ENCODE peak calls at places on chromosome 9, in seven cellular contexts. J, V, O, I, R, W and Z are unnamed samples.

GRCh38 chr9:98795970-98796363 is 388 bp downstream of the ANKS6 start:
- DNase-seq in J (no peak), V (peak), O (no peak), I (no peak), R (no peak), W (peak), Z (peak)

GRCh38 chr9:126833710-126834345 is 26.6 kb upstream of the ZBTB34 start:
- DNase-seq in J (no peak), V (no peak), O (no peak), I (no peak), R (no peak), W (no peak), Z (no peak)

GRCh38 chr9:3288686-3289085 is 237.1 kb downstream of the RFX3 start:
- DNase-seq in J (no peak), V (no peak), O (no peak), I (no peak), R (no peak), W (no peak), Z (no peak)

GRCh38 chr9:126276056-126276728 is 50.4 kb upstream of the MVB12B start:
- DNase-seq in J (no peak), V (no peak), O (no peak), I (no peak), R (no peak), W (no peak), Z (no peak)

GRCh38 chr9:18905883-18906649 is 126.9 kb downstream of the SAXO1 start:
- DNase-seq in J (no peak), V (no peak), O (no peak), I (no peak), R (no peak), W (no peak), Z (no peak)

GRCh38 chr9:38641985-38642864 is 21.8 kb upstream of the ANKRD18A start:
- DNase-seq in J (no peak), V (no peak), O (peak), I (no peak), R (peak), W (no peak), Z (peak)

GRCh38 chr9:21543187-21543586 is 61.1 kb upstream of the IFNE start:
- DNase-seq in J (no peak), V (no peak), O (no peak), I (no peak), R (no peak), W (no peak), Z (no peak)

GRCh38 chr9:99666571-99666970 is 155.1 kb upstream of the NR4A3 start:
- DNase-seq in J (no peak), V (no peak), O (no peak), I (no peak), R (no peak), W (no peak), Z (no peak)

GRCh38 chr9:88651682-88652633 is 117.0 kb downstream of the NXNL2 start:
- DNase-seq in J (no peak), V (no peak), O (peak), I (peak), R (no peak), W (no peak), Z (peak)

GRCh38 chr9:131695366-131696162 is 44.3 kb downstream of the RAPGEF1 start:
- DNase-seq in J (no peak), V (no peak), O (no peak), I (no peak), R (no peak), W (no peak), Z (no peak)

GRCh38 chr9:131693651-131694597 is 46.0 kb downstream of the RAPGEF1 start:
- DNase-seq in J (no peak), V (no peak), O (no peak), I (no peak), R (no peak), W (no peak), Z (no peak)

GRCh38 chr9:131697097-131697496 is 42.8 kb downstream of the RAPGEF1 start:
- DNase-seq in J (no peak), V (no peak), O (no peak), I (no peak), R (peak), W (no peak), Z (no peak)

GRCh38 chr9:131697908-131698714 is 41.8 kb downstream of the RAPGEF1 start:
- DNase-seq in J (no peak), V (no peak), O (peak), I (no peak), R (no peak), W (no peak), Z (no peak)

GRCh38 chr9:131696163-131696439 is 43.8 kb downstream of the RAPGEF1 start:
- DNase-seq in J (no peak), V (no peak), O (no peak), I (no peak), R (no peak), W (no peak), Z (no peak)
- H3K27ac ChIP-seq in J (no peak), V (no peak), O (no peak), I (no peak), R (no peak), W (no peak), Z (no peak)

DNA sequence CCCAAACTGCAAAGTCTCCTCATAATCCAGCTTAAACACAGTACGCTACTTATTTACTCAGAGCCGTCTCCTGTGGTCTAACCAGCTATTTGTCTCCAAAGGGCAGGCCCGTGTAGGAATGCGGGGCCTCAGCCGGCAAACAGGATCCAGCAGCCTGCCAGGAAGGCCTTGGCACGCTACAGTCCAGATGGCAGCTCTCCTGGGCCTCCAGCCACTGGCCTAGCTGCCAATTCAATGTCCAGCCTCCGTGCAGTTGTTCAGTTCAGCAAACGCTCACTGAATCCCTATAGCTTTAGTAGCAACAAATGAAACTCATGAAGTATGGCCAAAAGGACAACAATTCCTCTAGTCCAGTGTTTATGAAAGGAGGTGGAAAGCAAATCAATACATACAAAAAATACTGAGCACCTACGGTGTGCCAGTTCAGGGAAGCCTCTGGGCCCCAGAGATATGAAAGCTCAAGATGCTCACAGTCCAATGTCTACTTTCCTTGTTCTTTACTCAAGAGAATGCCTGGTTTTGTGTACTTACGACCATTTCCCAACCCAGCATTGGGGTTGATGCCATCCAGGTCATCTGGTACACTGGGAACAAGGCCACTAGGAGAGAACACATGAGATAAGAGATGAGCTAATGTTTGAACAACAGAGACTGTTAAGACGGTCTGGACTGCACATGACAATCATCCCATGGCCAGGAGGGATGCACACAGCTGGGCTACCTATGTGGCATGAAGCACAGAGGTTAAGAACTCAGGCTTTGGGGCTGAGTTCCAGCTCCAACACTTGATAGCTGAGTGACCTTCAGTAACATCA is 8.3 kb downstream of the CDK5RAP2 start:
- DNase-seq in J (peak), V (peak), O (peak), I (no peak), R (peak), W (no peak), Z (no peak)
- H3K27ac ChIP-seq in J (peak), V (peak), O (no peak), I (peak), R (peak), W (no peak), Z (no peak)

DNA sequence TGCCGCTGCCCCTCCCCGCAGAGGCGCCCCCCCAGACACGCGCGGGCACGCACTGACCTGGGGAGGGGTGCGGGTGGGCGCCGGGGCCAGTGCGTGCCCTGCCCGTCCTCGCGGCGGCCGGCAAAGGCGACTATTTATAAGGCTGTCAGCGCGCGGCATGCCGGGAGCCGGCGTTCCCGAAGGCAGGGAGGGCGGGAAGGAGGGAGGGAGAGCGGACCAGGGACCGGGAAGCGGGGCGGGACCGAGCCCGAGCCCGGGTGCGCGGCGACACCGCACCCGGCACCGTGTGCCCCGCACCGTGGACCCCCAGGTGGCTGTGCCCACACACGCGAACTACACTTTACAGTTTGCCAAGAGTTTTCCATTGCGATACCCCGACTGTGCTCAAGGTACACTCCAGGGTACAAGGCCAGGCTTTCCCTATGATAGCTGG is at the start of gene AK1:
- DNase-seq in J (peak), V (peak), O (no peak), I (peak), R (peak), W (no peak), Z (peak)
- H3K27ac ChIP-seq in J (no peak), V (peak), O (peak), I (peak), R (peak), W (no peak), Z (peak)

GRCh38 chr9:129476821-129477611 is 143.9 kb downstream of the C9orf50 start:
- DNase-seq in J (no peak), V (no peak), O (peak), I (no peak), R (peak), W (no peak), Z (no peak)

GRCh38 chr9:129472651-129473102 is 148.2 kb downstream of the C9orf50 start:
- DNase-seq in J (no peak), V (no peak), O (no peak), I (no peak), R (no peak), W (no peak), Z (no peak)

GRCh38 chr9:129471201-129472019 is 149.5 kb downstream of the C9orf50 start:
- DNase-seq in J (no peak), V (no peak), O (no peak), I (no peak), R (no peak), W (no peak), Z (no peak)

GRCh38 chr9:129474740-129475404 is 146.0 kb downstream of the C9orf50 start:
- DNase-seq in J (no peak), V (no peak), O (peak), I (no peak), R (no peak), W (no peak), Z (no peak)

GRCh38 chr9:129473523-129474244 is 147.2 kb downstream of the C9orf50 start:
- DNase-seq in J (no peak), V (no peak), O (no peak), I (no peak), R (no peak), W (no peak), Z (no peak)
- H3K27ac ChIP-seq in J (no peak), V (no peak), O (peak), I (no peak), R (no peak), W (no peak), Z (peak)